ENCODE peak calls at places on chromosomes 11 and 22, in four cellular contexts. One of them, this sample, is unnamed.

GRCh38 chr11:77299528-77299993 is 1.9 kb downstream of the GDPD4 start:
- DNase-seq in IMR-90: peak; percentile 11
- DNase-seq in H9: no peak
- DNase-seq in H1: no peak
- DNase-seq in this sample: no peak

GRCh38 chr11:130037058-130037457 is 32.6 kb upstream of the APLP2 start:
- DNase-seq in IMR-90: peak; percentile 69
- DNase-seq in H9: no peak
- DNase-seq in H1: no peak
- DNase-seq in this sample: peak; percentile 18

GRCh38 chr11:33682446-33682845 is 18.2 kb downstream of the C11orf91 start:
- DNase-seq in IMR-90: no peak
- DNase-seq in H9: no peak
- DNase-seq in H1: no peak
- DNase-seq in this sample: peak; percentile 73

GRCh38 chr22:40748388-40748970 is 69.2 kb downstream of the MCHR1 start:
- DNase-seq in IMR-90: no peak
- DNase-seq in H9: peak; percentile 32
- DNase-seq in H1: no peak
- DNase-seq in this sample: peak; percentile 54

GRCh38 chr22:48528221-48528915 is 1299.3 kb downstream of the BRD1 start:
- DNase-seq in IMR-90: no peak
- DNase-seq in H9: no peak
- DNase-seq in H1: no peak
- DNase-seq in this sample: no peak

GRCh38 chr11:114163830-114164401 is 104.4 kb downstream of the ZBTB16 start:
- DNase-seq in IMR-90: no peak
- DNase-seq in H9: no peak
- DNase-seq in H1: no peak
- DNase-seq in this sample: no peak

GRCh38 chr11:61080986-61081590 is 21.2 kb upstream of the CD5 start:
- DNase-seq in IMR-90: no peak
- DNase-seq in H9: no peak
- DNase-seq in H1: no peak
- DNase-seq in this sample: peak; percentile 17

GRCh38 chr11:68684385-68685356 is at the start of gene GAL:
- DNase-seq in IMR-90: no peak
- DNase-seq in H9: peak; percentile 36
- DNase-seq in H1: no peak
- DNase-seq in this sample: peak; percentile 45

GRCh38 chr11:58963551-58964075 is 24.3 kb downstream of the GLYATL1 start:
- DNase-seq in IMR-90: peak; percentile 59
- DNase-seq in H9: peak; percentile 94
- DNase-seq in H1: peak; percentile 80
- DNase-seq in this sample: peak; percentile 99

GRCh38 chr11:2590131-2590950 is 109.5 kb downstream of the KCNQ1OT1 start:
- DNase-seq in IMR-90: no peak
- DNase-seq in H9: no peak
- DNase-seq in H1: no peak
- DNase-seq in this sample: no peak

GRCh38 chr11:125952973-125953372 is 7.1 kb downstream of the VSIG10L2 start:
- DNase-seq in IMR-90: no peak
- DNase-seq in H9: no peak
- DNase-seq in H1: no peak
- DNase-seq in this sample: no peak

GRCh38 chr11:70703141-70704052 is 305.1 kb downstream of the CTTN start:
- DNase-seq in IMR-90: no peak
- DNase-seq in H9: peak; percentile 63
- DNase-seq in H1: no peak
- DNase-seq in this sample: peak; percentile 11

GRCh38 chr11:130476922-130477491 is 28.6 kb downstream of the ADAMTS15 start:
- DNase-seq in IMR-90: no peak
- DNase-seq in H9: no peak
- DNase-seq in H1: peak; percentile 40
- DNase-seq in this sample: no peak

GRCh38 chr22:42912049-42912448 is 55.0 kb upstream of the ARFGAP3 start:
- DNase-seq in IMR-90: no peak
- DNase-seq in H9: no peak
- DNase-seq in H1: no peak
- DNase-seq in this sample: no peak

GRCh38 chr22:23772315-23773246 is at the start of gene MMP11:
- DNase-seq in IMR-90: no peak
- DNase-seq in H9: peak; percentile 79
- DNase-seq in H1: peak; percentile 81
- DNase-seq in this sample: peak; percentile 58

GRCh38 chr11:129315781-129316579 is 59.7 kb upstream of the BARX2 start:
- DNase-seq in IMR-90: no peak
- DNase-seq in H9: peak; percentile 79
- DNase-seq in H1: peak; percentile 54
- DNase-seq in this sample: peak; percentile 86

GRCh38 chr11:29208117-29208516 is 808.7 kb downstream of the KCNA4 start:
- DNase-seq in IMR-90: peak; percentile 41
- DNase-seq in H9: no peak
- DNase-seq in H1: no peak
- DNase-seq in this sample: no peak

GRCh38 chr22:24594569-24595120 is 1.8 kb upstream of the LRRC75B start:
- DNase-seq in IMR-90: no peak
- DNase-seq in H9: no peak
- DNase-seq in H1: no peak
- DNase-seq in this sample: no peak

GRCh38 chr11:118415739-118416068 is 14.3 kb downstream of the ATP5MG start:
- DNase-seq in IMR-90: peak; percentile 98
- DNase-seq in H9: peak; percentile 73
- DNase-seq in H1: peak; percentile 49
- DNase-seq in this sample: peak; percentile 99

GRCh38 chr11:130269544-130269943 is 45.2 kb downstream of the ZBTB44 start:
- DNase-seq in IMR-90: no peak
- DNase-seq in H9: no peak
- DNase-seq in H1: no peak
- DNase-seq in this sample: no peak

GRCh38 chr11:125370561-125371389 is 125.3 kb downstream of the FEZ1 start:
- DNase-seq in IMR-90: no peak
- DNase-seq in H9: no peak
- DNase-seq in H1: peak; percentile 59
- DNase-seq in this sample: peak; percentile 55

GRCh38 chr11:108666373-108666772 is 1.5 kb downstream of the DDX10 start:
- DNase-seq in IMR-90: no peak
- DNase-seq in H9: peak; percentile 45
- DNase-seq in H1: no peak
- DNase-seq in this sample: peak; percentile 83

GRCh38 chr11:70078796-70079616 is 889 bp downstream of the ANO1 start:
- DNase-seq in IMR-90: no peak
- DNase-seq in H9: no peak
- DNase-seq in H1: peak; percentile 54
- DNase-seq in this sample: no peak

GRCh38 chr11:60887531-60887930 is 18.9 kb downstream of the PRPF19 start:
- DNase-seq in IMR-90: peak; percentile 61
- DNase-seq in H9: peak; percentile 58
- DNase-seq in H1: peak; percentile 60
- DNase-seq in this sample: peak; percentile 72

GRCh38 chr11:23021287-23021863 is 161.1 kb upstream of the CCDC179 start:
- DNase-seq in IMR-90: peak; percentile 51
- DNase-seq in H9: no peak
- DNase-seq in H1: no peak
- DNase-seq in this sample: peak; percentile 56

GRCh38 chr11:61577383-61578118 is 3.3 kb downstream of the SYT7 start:
- DNase-seq in IMR-90: no peak
- DNase-seq in H9: peak; percentile 83
- DNase-seq in H1: peak; percentile 64
- DNase-seq in this sample: peak; percentile 78

GRCh38 chr11:67586568-67587250 is 3.1 kb downstream of the GSTP1 start:
- DNase-seq in IMR-90: no peak
- DNase-seq in H9: no peak
- DNase-seq in H1: no peak
- DNase-seq in this sample: no peak

GRCh38 chr11:130636672-130637463 is 188.4 kb downstream of the ADAMTS15 start:
- DNase-seq in IMR-90: peak; percentile 92
- DNase-seq in H9: no peak
- DNase-seq in H1: no peak
- DNase-seq in this sample: peak; percentile 45

GRCh38 chr11:61666684-61667297 is 13.4 kb upstream of the DAGLA start:
- DNase-seq in IMR-90: no peak
- DNase-seq in H9: peak; percentile 25
- DNase-seq in H1: no peak
- DNase-seq in this sample: peak; percentile 61

GRCh38 chr22:41752011-41752975 is 48.2 kb upstream of the CCDC134 start:
- DNase-seq in IMR-90: no peak
- DNase-seq in H9: no peak
- DNase-seq in H1: no peak
- DNase-seq in this sample: no peak

GRCh38 chr11:61474234-61474633 is 34.3 kb upstream of the LRRC10B start:
- DNase-seq in IMR-90: no peak
- DNase-seq in H9: no peak
- DNase-seq in H1: no peak
- DNase-seq in this sample: no peak

GRCh38 chr11:80632156-80632555 is 1191.3 kb upstream of the TENM4 start:
- DNase-seq in IMR-90: no peak
- DNase-seq in H9: no peak
- DNase-seq in H1: no peak
- DNase-seq in this sample: peak; percentile 56

GRCh38 chr11:8717876-8718753 is 35.5 kb downstream of the RPL27A start:
- DNase-seq in IMR-90: peak; percentile 97
- DNase-seq in H9: no peak
- DNase-seq in H1: no peak
- DNase-seq in this sample: peak; percentile 85

DNA sequence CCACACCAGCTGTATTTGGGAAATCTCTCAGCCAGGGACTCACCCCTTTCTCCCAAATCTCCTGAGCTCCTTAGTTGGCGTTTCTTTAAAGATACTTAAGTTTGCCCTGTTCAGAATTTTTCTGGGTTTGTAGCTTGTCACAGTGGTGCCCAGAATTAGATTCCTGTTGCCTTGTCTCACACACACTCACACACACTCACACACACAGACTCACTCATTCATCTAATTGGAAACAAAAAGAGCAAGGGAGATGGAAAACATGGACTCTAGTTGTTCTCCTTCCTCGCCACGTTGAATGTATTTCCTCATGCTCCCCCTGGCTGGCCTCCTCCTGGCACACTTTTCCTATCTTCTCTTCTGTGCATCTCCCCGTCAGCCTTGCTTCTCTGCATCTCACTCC is 752.3 kb downstream of the NTM start:
- DNase-seq in IMR-90: peak; percentile 16
- DNase-seq in H9: no peak
- DNase-seq in H1: no peak
- DNase-seq in this sample: no peak
- H3K4me2 ChIP-seq in IMR-90: no peak overlapping the region
- H3K4me2 ChIP-seq in H9: no peak overlapping the region
- H3K4me2 ChIP-seq in H1: no peak overlapping the region
- H3K4me2 ChIP-seq in this sample: no peak overlapping the region

DNA sequence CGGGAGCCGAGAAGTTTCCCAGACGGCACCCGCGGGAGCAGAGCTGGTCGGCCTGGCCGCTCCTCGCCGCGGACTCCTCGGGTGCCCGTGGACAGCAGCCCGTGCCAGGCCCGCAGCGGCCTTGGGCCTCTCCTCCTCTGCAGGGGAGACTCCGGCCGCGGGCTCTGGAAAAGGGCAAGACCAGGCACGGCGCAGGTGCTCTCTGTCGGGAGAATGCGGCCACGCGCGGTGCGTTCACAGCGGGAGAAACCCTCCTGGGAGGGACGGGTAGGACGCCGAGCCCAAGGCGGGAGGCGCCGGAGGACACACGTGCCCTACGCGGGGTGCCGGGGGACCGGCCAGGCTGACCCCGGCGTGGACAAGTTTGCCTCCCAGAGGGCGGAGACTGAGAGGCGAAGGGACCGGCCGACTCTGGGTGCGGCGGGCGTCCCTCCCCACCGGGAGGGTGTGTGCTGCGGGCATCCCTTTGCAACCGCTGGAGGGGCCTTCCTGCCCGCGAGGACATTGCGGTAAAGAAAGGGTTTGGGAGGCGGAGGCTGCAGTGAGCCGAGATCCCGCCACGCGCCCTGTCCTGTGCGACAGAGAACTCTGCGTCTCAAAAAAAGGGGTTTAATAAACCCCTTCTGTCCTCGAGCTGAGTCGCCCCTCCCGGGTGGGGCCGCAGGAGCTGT is 2.3 kb downstream of the IFITM1 start:
- DNase-seq in IMR-90: no peak
- DNase-seq in H9: peak; percentile 36
- DNase-seq in H1: peak; percentile 64
- DNase-seq in this sample: no peak
- H2BK120ac ChIP-seq in IMR-90: no peak overlapping the region
- H2BK120ac ChIP-seq in H9: no peak overlapping the region
- H2BK120ac ChIP-seq in H1: peak overlapping the region; percentile 28
- H2BK120ac ChIP-seq in this sample: peak overlapping the region; percentile 91

GRCh38 chr11:11025087-11025486 is 167.2 kb upstream of the ZBED5 start:
- DNase-seq in IMR-90: peak; percentile 75
- DNase-seq in H9: no peak
- DNase-seq in H1: no peak
- DNase-seq in this sample: no peak

GRCh38 chr11:11020219-11020726 is 162.4 kb upstream of the ZBED5 start:
- DNase-seq in IMR-90: no peak
- DNase-seq in H9: no peak
- DNase-seq in H1: no peak
- DNase-seq in this sample: no peak

GRCh38 chr11:11016943-11017342 is 159.1 kb upstream of the ZBED5 start:
- DNase-seq in IMR-90: no peak
- DNase-seq in H9: no peak
- DNase-seq in H1: no peak
- DNase-seq in this sample: no peak

GRCh38 chr11:11022126-11022730 is 164.4 kb upstream of the ZBED5 start:
- DNase-seq in IMR-90: peak; percentile 24
- DNase-seq in H9: no peak
- DNase-seq in H1: no peak
- DNase-seq in this sample: no peak

GRCh38 chr11:11020747-11021149 is 162.9 kb upstream of the ZBED5 start:
- DNase-seq in IMR-90: peak; percentile 26
- DNase-seq in H9: no peak
- DNase-seq in H1: no peak
- DNase-seq in this sample: peak; percentile 31
- H3K4me2 ChIP-seq in IMR-90: no peak overlapping the region
- H3K4me2 ChIP-seq in H9: peak overlapping the region; percentile 14
- H3K4me2 ChIP-seq in H1: no peak overlapping the region
- H3K4me2 ChIP-seq in this sample: no peak overlapping the region

GRCh38 chr22:35399678-35400334 is at the start of gene MCM5:
- DNase-seq in IMR-90: peak; percentile 96
- DNase-seq in H9: peak; percentile 97
- DNase-seq in H1: peak; percentile 95
- DNase-seq in this sample: peak; percentile 99
- H2BK120ac ChIP-seq in IMR-90: no peak within 1 kb of the TSS
- H2BK120ac ChIP-seq in H9: peak within 1 kb of the TSS; percentile 100
- H2BK120ac ChIP-seq in H1: peak within 1 kb of the TSS; percentile 93
- H2BK120ac ChIP-seq in this sample: peak within 1 kb of the TSS; percentile 95

GRCh38 chr22:26416670-26417270 is 12.3 kb upstream of the ASPHD2 start:
- DNase-seq in IMR-90: peak; percentile 73
- DNase-seq in H9: peak; percentile 80
- DNase-seq in H1: peak; percentile 54
- DNase-seq in this sample: peak; percentile 95
- H3K4me2 ChIP-seq in IMR-90: no peak overlapping the region
- H3K4me2 ChIP-seq in H9: no peak overlapping the region
- H3K4me2 ChIP-seq in H1: no peak overlapping the region
- H3K4me2 ChIP-seq in this sample: no peak overlapping the region

GRCh38 chr22:31211862-31212730 is at the start of gene LIMK2:
- DNase-seq in IMR-90: peak; percentile 73
- DNase-seq in H9: peak; percentile 97
- DNase-seq in H1: peak; percentile 98
- DNase-seq in this sample: peak; percentile 94
- H2BK120ac ChIP-seq in IMR-90: peak within 1 kb of the TSS; percentile 54
- H2BK120ac ChIP-seq in H9: no peak within 1 kb of the TSS
- H2BK120ac ChIP-seq in H1: no peak within 1 kb of the TSS
- H2BK120ac ChIP-seq in this sample: no peak within 1 kb of the TSS

This sample was measured in mesendoderm.